ENCODE peak calls at places on chromosomes 3 and 15, in seven cellular contexts. T is PC-9, S is hepatocyte, F is cardiac muscle cell, J is left lung, A is esophagus muscularis mucosa, X is breast epithelium. K is an unnamed sample.
A peak's percentile ranks its signal among the peaks of the same experiment; 100 is the strongest.

GRCh38 chr3:191051037-191051436 is 148.0 kb upstream of the OSTN start:
- DNase-seq in T (no peak), A (no peak), F (peak; percentile 50), S (peak; percentile 47), X (no peak), J (no peak), K (no peak)

GRCh38 chr15:66878761-66879160 is 176.7 kb downstream of the SMAD6 start:
- DNase-seq in J (peak; percentile 54), F (peak; percentile 53), A (peak; percentile 75), S (no peak), T (no peak), X (no peak), K (peak; percentile 47)

GRCh38 chr15:89483079-89483478 is 13.3 kb downstream of the RHCG start:
- DNase-seq in T (no peak), S (no peak), X (no peak), F (no peak), J (no peak), A (no peak), K (no peak)

GRCh38 chr3:36124118-36124796 is 256.0 kb upstream of the STAC start:
- DNase-seq in A (no peak), J (no peak), T (peak; percentile 40), X (no peak), S (peak; percentile 50), F (peak; percentile 61), K (peak; percentile 90)

GRCh38 chr3:89179355-89179997 is 72.1 kb downstream of the EPHA3 start:
- DNase-seq in J (no peak), S (no peak), X (peak; percentile 21), F (no peak), T (no peak), A (no peak), K (no peak)

GRCh38 chr15:55318588-55319494 is at the start of the genes PIGB and PIGBOS1:
- DNase-seq in F (peak; percentile 87), T (peak; percentile 80), S (peak; percentile 90), X (peak; percentile 72), A (peak; percentile 96), J (peak; percentile 89), K (peak; percentile 93)

GRCh38 chr3:188233320-188233719 is 79.4 kb downstream of the LPP start:
- DNase-seq in A (no peak), S (no peak), X (no peak), T (no peak), F (no peak), J (no peak), K (no peak)

GRCh38 chr3:175778994-175779393 is 919.9 kb downstream of the NAALADL2 start:
- DNase-seq in F (no peak), X (no peak), S (no peak), A (no peak), T (no peak), J (no peak), K (no peak)

GRCh38 chr3:122932251-122932967 is 95.2 kb downstream of the SEMA5B start:
- DNase-seq in A (no peak), F (no peak), S (peak; percentile 67), J (no peak), T (no peak), X (no peak), K (no peak)

GRCh38 chr15:71547066-71547465 is 263.3 kb upstream of the NR2E3 start:
- DNase-seq in S (peak; percentile 36), F (peak; percentile 60), T (no peak), X (no peak), J (no peak), A (peak; percentile 84), K (no peak)

GRCh38 chr3:195693428-195694216 is 27.2 kb upstream of the MUC20 start:
- DNase-seq in F (no peak), X (no peak), A (no peak), J (no peak), S (no peak), T (no peak), K (no peak)

GRCh38 chr3:71511037-71511436 is 72.5 kb downstream of the FOXP1 start:
- DNase-seq in X (no peak), F (no peak), S (peak; percentile 42), T (no peak), A (no peak), J (no peak), K (peak; percentile 71)

GRCh38 chr15:40327338-40327917 is 3.9 kb downstream of the INAFM2 start:
- DNase-seq in A (no peak), F (no peak), T (no peak), X (no peak), J (peak; percentile 26), S (no peak), K (no peak)

GRCh38 chr3:49638445-49638844 is 35.7 kb upstream of the APEH start:
- DNase-seq in S (peak; percentile 59), A (no peak), J (no peak), F (no peak), T (peak; percentile 78), X (no peak), K (no peak)

GRCh38 chr3:112175037-112175436 is 42.0 kb upstream of the GCSAM start:
- DNase-seq in F (no peak), X (no peak), T (no peak), S (no peak), A (no peak), J (no peak), K (no peak)

GRCh38 chr3:10602769-10603768 is 97.7 kb upstream of the ATP2B2 start:
- DNase-seq in A (no peak), S (no peak), J (no peak), T (no peak), X (no peak), F (peak; percentile 82), K (no peak)

GRCh38 chr3:119639494-119640350 is 20.7 kb downstream of the POPDC2 start:
- DNase-seq in S (no peak), J (no peak), X (no peak), F (no peak), A (no peak), T (no peak), K (no peak)

GRCh38 chr3:162842817-162843216 is 1346.2 kb downstream of the OTOL1 start:
- DNase-seq in T (no peak), F (no peak), S (no peak), X (no peak), A (no peak), J (no peak), K (no peak)

GRCh38 chr3:162845918-162846317 is 1349.3 kb downstream of the OTOL1 start:
- DNase-seq in S (no peak), T (no peak), F (no peak), J (no peak), A (no peak), X (no peak), K (no peak)

GRCh38 chr3:162847511-162847910 is 1350.9 kb downstream of the OTOL1 start:
- DNase-seq in X (no peak), T (no peak), F (no peak), S (no peak), J (no peak), A (no peak), K (no peak)
- TF ChIP-seq CTCF in X (no peak), T (no peak), F (no peak), S (no peak), J (no peak), A (no peak), K (no peak)

GRCh38 chr15:79916424-79916823 is 19.6 kb upstream of the MTHFS start:
- DNase-seq in F (no peak), S (peak; percentile 31), T (no peak), A (no peak), J (no peak), X (no peak), K (no peak)

GRCh38 chr15:79919090-79919748 is 22.4 kb upstream of the MTHFS start:
- DNase-seq in T (no peak), J (no peak), F (no peak), X (no peak), A (no peak), S (peak; percentile 88), K (peak; percentile 93)

GRCh38 chr15:79914728-79915127 is 17.9 kb upstream of the MTHFS start:
- DNase-seq in X (no peak), S (no peak), T (no peak), F (no peak), J (no peak), A (no peak), K (no peak)

GRCh38 chr15:79919749-79920511 is 23.1 kb upstream of the MTHFS start:
- DNase-seq in T (no peak), J (no peak), X (no peak), F (no peak), A (no peak), S (peak; percentile 17), K (peak; percentile 84)

GRCh38 chr15:79918278-79918677 is 21.5 kb upstream of the MTHFS start:
- DNase-seq in X (no peak), T (no peak), J (no peak), F (no peak), S (peak; percentile 61), A (no peak), K (peak; percentile 88)
- H3K9me3 ChIP-seq in X (peaks cover 82% of the 10 kb centered on the region), T (peaks cover 50% of the 10 kb centered on the region), J (peaks cover 84% of the 10 kb centered on the region), F (no peaks in the 10 kb centered on the region), S (no peaks in the 10 kb centered on the region), A (no peaks in the 10 kb centered on the region), K (peaks cover 92% of the 10 kb centered on the region)

DNA sequence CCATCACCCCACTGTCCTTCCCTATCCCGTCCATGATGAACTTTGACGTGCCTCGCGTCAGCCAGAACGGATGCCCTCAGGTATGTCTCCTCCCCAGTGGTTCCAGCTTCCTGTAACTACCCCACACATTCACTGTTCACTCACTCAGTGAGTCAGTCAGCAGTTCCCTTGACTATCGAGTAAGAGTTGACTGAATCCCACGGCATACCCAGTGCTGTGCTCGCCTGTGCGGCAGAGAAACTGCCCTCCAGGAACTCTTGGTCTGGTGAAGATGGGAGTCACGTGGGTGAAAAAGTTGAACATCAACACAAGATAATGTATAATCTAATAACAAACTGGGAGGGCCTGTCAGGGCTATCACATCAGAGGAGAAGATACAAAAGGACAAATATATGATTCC is 36.7 kb downstream of the CCDC33 start:
- DNase-seq in X (no peak), F (no peak), T (no peak), A (no peak), S (no peak), J (no peak), K (no peak)
- H3K4me3 ChIP-seq in X (no peak overlapping the region), F (no peak overlapping the region), T (no peak overlapping the region), A (no peak overlapping the region), S (no peak overlapping the region), J (no peak overlapping the region), K (no peak overlapping the region)

GRCh38 chr15:63440756-63441155 is 59.1 kb upstream of the CA12 start:
- DNase-seq in X (no peak), F (no peak), A (no peak), T (no peak), S (no peak), J (no peak), K (no peak)

GRCh38 chr15:63440265-63440648 is 58.6 kb upstream of the CA12 start:
- DNase-seq in S (no peak), F (no peak), J (no peak), X (no peak), A (no peak), T (no peak), K (no peak)

GRCh38 chr15:63441266-63441665 is 59.6 kb upstream of the CA12 start:
- DNase-seq in J (no peak), T (no peak), S (no peak), X (no peak), A (no peak), F (no peak), K (no peak)

GRCh38 chr15:63439536-63440264 is 58.1 kb upstream of the CA12 start:
- DNase-seq in J (no peak), T (no peak), A (no peak), F (no peak), X (no peak), S (no peak), K (no peak)

DNA sequence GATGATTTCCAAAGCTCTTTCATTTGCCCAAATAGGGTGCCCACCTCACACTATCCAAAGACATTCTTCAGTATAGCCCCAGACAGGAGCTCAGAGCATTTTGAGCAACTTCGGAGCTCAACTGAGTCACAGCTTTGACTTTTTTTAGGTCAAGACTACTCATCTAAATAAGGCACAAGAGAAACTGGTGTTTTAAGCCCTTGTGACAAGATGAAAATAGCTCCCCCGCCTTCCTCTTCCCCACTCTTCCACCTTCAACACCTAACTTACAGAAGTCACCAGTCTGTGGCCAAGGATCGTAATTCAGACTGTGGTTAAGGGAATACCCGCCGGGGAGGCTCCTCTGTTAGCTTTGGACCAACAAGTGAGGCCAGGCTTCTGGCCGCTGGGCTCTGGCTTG is 60.4 kb upstream of the CA12 start:
- DNase-seq in F (no peak), T (no peak), J (no peak), S (no peak), A (no peak), X (no peak), K (no peak)
- TF ChIP-seq CTCF in F (no peak), T (no peak), J (no peak), S (no peak), A (no peak), X (no peak), K (no peak)